ENCODE peak calls at places on chromosome 18, in five cellular contexts. One of them, this sample, is unnamed.

GRCh38 chr18:12722731-12723130 is 19.9 kb downstream of the PSMG2 start:
- DNase-seq in A549: no peak
- DNase-seq in stomach: no peak
- DNase-seq in transverse colon: no peak
- DNase-seq in sigmoid colon: no peak
- DNase-seq in this sample: no peak

GRCh38 chr18:12255626-12256026 is 1.5 kb downstream of the CIDEA start:
- DNase-seq in sigmoid colon: no peak
- DNase-seq in stomach: no peak
- DNase-seq in transverse colon: no peak
- DNase-seq in A549: no peak
- DNase-seq in this sample: no peak

GRCh38 chr18:21342372-21342771 is 100.3 kb downstream of the GREB1L start:
- DNase-seq in stomach: no peak
- DNase-seq in transverse colon: no peak
- DNase-seq in sigmoid colon: no peak
- DNase-seq in A549: no peak
- DNase-seq in this sample: no peak

GRCh38 chr18:79681484-79682387 is 2.1 kb downstream of the CTDP1 start:
- DNase-seq in A549: no peak
- DNase-seq in stomach: no peak
- DNase-seq in transverse colon: peak; percentile 87
- DNase-seq in sigmoid colon: no peak
- DNase-seq in this sample: no peak

GRCh38 chr18:1383465-1383864 is 478.8 kb downstream of the ADCYAP1 start:
- DNase-seq in transverse colon: no peak
- DNase-seq in sigmoid colon: no peak
- DNase-seq in A549: no peak
- DNase-seq in stomach: no peak
- DNase-seq in this sample: no peak

GRCh38 chr18:70490008-70490933 is 201.4 kb downstream of the SOCS6 start:
- DNase-seq in transverse colon: peak; percentile 27
- DNase-seq in A549: peak; percentile 49
- DNase-seq in stomach: peak; percentile 29
- DNase-seq in sigmoid colon: no peak
- DNase-seq in this sample: no peak

GRCh38 chr18:46054956-46055831 is 16.9 kb downstream of the PSTPIP2 start:
- DNase-seq in transverse colon: no peak
- DNase-seq in stomach: no peak
- DNase-seq in A549: no peak
- DNase-seq in sigmoid colon: no peak
- DNase-seq in this sample: no peak

GRCh38 chr18:27581261-27581904 is 396.3 kb upstream of the CHST9 start:
- DNase-seq in sigmoid colon: no peak
- DNase-seq in A549: no peak
- DNase-seq in transverse colon: no peak
- DNase-seq in stomach: no peak
- DNase-seq in this sample: no peak

GRCh38 chr18:58180172-58180571 is 136.1 kb downstream of the NEDD4L start:
- DNase-seq in transverse colon: no peak
- DNase-seq in sigmoid colon: no peak
- DNase-seq in stomach: peak; percentile 67
- DNase-seq in A549: no peak
- DNase-seq in this sample: no peak

GRCh38 chr18:58671122-58671940 is at the start of gene MALT1:
- DNase-seq in A549: peak; percentile 88
- DNase-seq in transverse colon: peak; percentile 97
- DNase-seq in sigmoid colon: peak; percentile 96
- DNase-seq in stomach: peak; percentile 96
- DNase-seq in this sample: peak; percentile 83

GRCh38 chr18:49277395-49278036 is 182.9 kb downstream of the DYM start:
- DNase-seq in stomach: no peak
- DNase-seq in transverse colon: no peak
- DNase-seq in A549: no peak
- DNase-seq in sigmoid colon: no peak
- DNase-seq in this sample: no peak

GRCh38 chr18:25672490-25672889 is 320.5 kb upstream of the ZNF521 start:
- DNase-seq in transverse colon: no peak
- DNase-seq in sigmoid colon: no peak
- DNase-seq in A549: no peak
- DNase-seq in stomach: no peak
- DNase-seq in this sample: no peak

GRCh38 chr18:68623342-68623741 is 91.6 kb downstream of the TMX3 start:
- DNase-seq in A549: peak; percentile 48
- DNase-seq in stomach: peak; percentile 33
- DNase-seq in sigmoid colon: peak; percentile 66
- DNase-seq in transverse colon: no peak
- DNase-seq in this sample: no peak

GRCh38 chr18:65737346-65737745 is 13.5 kb upstream of the CDH7 start:
- DNase-seq in sigmoid colon: no peak
- DNase-seq in A549: no peak
- DNase-seq in transverse colon: no peak
- DNase-seq in stomach: no peak
- DNase-seq in this sample: no peak

GRCh38 chr18:477565-477964 is 22.9 kb downstream of the COLEC12 start:
- DNase-seq in stomach: peak; percentile 53
- DNase-seq in sigmoid colon: no peak
- DNase-seq in transverse colon: no peak
- DNase-seq in A549: peak; percentile 28
- DNase-seq in this sample: no peak

GRCh38 chr18:28359177-28359576 is 182.2 kb upstream of the CDH2 start:
- DNase-seq in sigmoid colon: no peak
- DNase-seq in transverse colon: no peak
- DNase-seq in A549: no peak
- DNase-seq in stomach: no peak
- DNase-seq in this sample: no peak

GRCh38 chr18:56861244-56861643 is 210.1 kb downstream of the WDR7 start:
- DNase-seq in stomach: no peak
- DNase-seq in transverse colon: no peak
- DNase-seq in sigmoid colon: no peak
- DNase-seq in A549: no peak
- DNase-seq in this sample: no peak

GRCh38 chr18:3367491-3368091 is 82.4 kb upstream of the TGIF1 start:
- DNase-seq in transverse colon: no peak
- DNase-seq in stomach: no peak
- DNase-seq in sigmoid colon: no peak
- DNase-seq in A549: no peak
- DNase-seq in this sample: no peak

DNA sequence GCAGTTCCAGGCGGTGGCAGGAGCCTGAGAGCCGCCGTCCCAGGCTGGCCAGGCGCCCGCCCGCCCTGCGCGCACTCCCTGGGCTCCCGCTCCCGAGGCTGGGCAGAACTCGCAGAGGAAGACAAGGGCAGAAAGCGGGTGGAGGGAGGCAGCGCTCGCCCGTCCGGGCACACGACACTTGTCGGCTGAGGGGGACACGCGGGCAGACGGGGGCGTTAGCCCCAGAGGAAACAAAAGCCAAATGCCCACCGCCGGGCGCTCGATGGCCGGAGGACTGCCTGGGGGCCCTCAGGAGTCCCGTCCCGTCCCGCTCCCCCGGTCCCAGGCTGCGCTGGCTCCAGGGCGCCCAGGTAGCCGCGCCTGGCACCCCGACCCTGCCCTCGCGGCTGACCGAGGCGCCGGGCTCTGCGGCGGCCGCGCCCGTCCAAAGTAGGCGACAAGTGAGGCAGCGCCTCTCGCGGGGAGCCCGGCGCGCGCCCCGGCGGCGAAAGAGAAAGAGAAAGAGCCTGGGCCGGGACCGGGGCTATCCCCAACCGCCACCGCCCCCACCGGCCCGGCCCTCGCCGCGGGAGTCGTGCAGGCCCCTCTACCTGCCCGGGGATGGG is 491 bp downstream of the L3MBTL4 start:
- DNase-seq in sigmoid colon: peak; percentile 80
- DNase-seq in A549: no peak
- DNase-seq in transverse colon: peak; percentile 83
- DNase-seq in stomach: peak; percentile 84
- DNase-seq in this sample: peak; percentile 45
- TF ChIP-seq POLR2A in sigmoid colon: no peak
- TF ChIP-seq POLR2A in A549: no peak
- TF ChIP-seq POLR2A in transverse colon: peak; percentile 29
- TF ChIP-seq POLR2A in stomach: no peak
- TF ChIP-seq POLR2A in this sample: no peak

GRCh38 chr18:74148543-74149070 is 284 bp downstream of the TIMM21 start:
- DNase-seq in stomach: no peak
- DNase-seq in transverse colon: no peak
- DNase-seq in sigmoid colon: no peak
- DNase-seq in A549: no peak
- DNase-seq in this sample: no peak
- H3K4me1 ChIP-seq in stomach: peaks cover 29% of the 10 kb centered on the region
- H3K4me1 ChIP-seq in transverse colon: peaks cover 35% of the 10 kb centered on the region
- H3K4me1 ChIP-seq in sigmoid colon: peaks cover 45% of the 10 kb centered on the region
- H3K4me1 ChIP-seq in A549: peaks cover 6% of the 10 kb centered on the region
- H3K4me1 ChIP-seq in this sample: peaks cover 57% of the 10 kb centered on the region

GRCh38 chr18:8910843-8911242 is 191.7 kb upstream of the NDUFV2 start:
- DNase-seq in transverse colon: no peak
- DNase-seq in A549: no peak
- DNase-seq in sigmoid colon: no peak
- DNase-seq in stomach: no peak
- DNase-seq in this sample: no peak

GRCh38 chr18:8910186-8910585 is 192.3 kb upstream of the NDUFV2 start:
- DNase-seq in transverse colon: no peak
- DNase-seq in stomach: no peak
- DNase-seq in sigmoid colon: no peak
- DNase-seq in A549: no peak
- DNase-seq in this sample: no peak

GRCh38 chr18:8908792-8909510 is 193.5 kb upstream of the NDUFV2 start:
- DNase-seq in stomach: no peak
- DNase-seq in sigmoid colon: no peak
- DNase-seq in A549: no peak
- DNase-seq in transverse colon: no peak
- DNase-seq in this sample: no peak

GRCh38 chr18:8911408-8912340 is 190.8 kb upstream of the NDUFV2 start:
- DNase-seq in sigmoid colon: no peak
- DNase-seq in transverse colon: no peak
- DNase-seq in stomach: no peak
- DNase-seq in A549: no peak
- DNase-seq in this sample: no peak

DNA sequence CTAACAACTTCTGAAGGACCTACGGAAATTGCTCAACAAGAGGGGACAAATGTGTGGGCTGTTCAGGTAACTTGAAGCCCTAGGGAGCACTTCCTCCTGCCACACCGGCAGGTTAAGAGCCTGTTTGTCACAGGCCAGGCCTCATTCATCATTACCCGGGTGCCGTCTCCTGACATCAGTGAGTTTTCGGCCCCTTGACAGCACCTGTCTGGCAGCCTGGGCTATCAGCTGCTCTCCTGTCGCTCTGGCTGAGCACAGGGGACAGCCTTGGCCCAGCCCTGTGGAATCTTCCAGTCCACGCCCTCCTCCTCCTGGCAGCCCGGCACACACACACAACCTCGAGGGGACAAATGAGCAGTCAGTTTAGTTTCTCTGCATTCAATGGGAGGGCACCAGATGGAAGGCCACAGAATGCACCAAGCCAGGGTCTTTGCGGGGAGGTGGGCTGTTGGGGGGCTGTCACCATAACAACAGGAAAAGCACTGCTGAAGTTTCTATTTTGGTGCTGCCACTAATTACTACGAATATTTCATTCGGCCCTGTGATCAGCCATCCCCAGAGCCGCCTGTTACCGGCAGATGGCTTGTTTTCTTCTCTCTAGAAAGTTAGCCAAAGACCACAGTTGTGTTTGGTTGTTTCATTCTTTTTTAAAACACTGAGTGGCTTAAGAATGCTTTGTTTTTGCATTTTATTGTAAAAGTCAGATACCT is 190.0 kb upstream of the NDUFV2 start:
- DNase-seq in A549: no peak
- DNase-seq in sigmoid colon: no peak
- DNase-seq in transverse colon: peak; percentile 16
- DNase-seq in stomach: no peak
- DNase-seq in this sample: no peak
- TF ChIP-seq EP300 in A549: no peak
- TF ChIP-seq EP300 in sigmoid colon: no peak
- TF ChIP-seq EP300 in transverse colon: no peak
- TF ChIP-seq EP300 in stomach: no peak
- TF ChIP-seq EP300 in this sample: no peak

GRCh38 chr18:77077401-77077800 is 55.2 kb downstream of the MBP start:
- DNase-seq in sigmoid colon: no peak
- DNase-seq in stomach: no peak
- DNase-seq in A549: no peak
- DNase-seq in transverse colon: no peak
- DNase-seq in this sample: no peak
- TF ChIP-seq POLR2A in sigmoid colon: no peak
- TF ChIP-seq POLR2A in stomach: no peak
- TF ChIP-seq POLR2A in A549: no peak
- TF ChIP-seq POLR2A in transverse colon: no peak
- TF ChIP-seq POLR2A in this sample: no peak